ENCODE peak calls at places on chromosome 19, in nine cellular contexts. One of them, this sample, is unnamed.

GRCh38 chr19:38032951-38033350 is 125.9 kb downstream of the SIPA1L3 start:
- DNase-seq in fibroblast of villous mesenchyme: peak
- DNase-seq in AG04450: no peak
- DNase-seq in Peyer's patch: no peak
- DNase-seq in AG09309: no peak
- DNase-seq in left ventricle myocardium inferior: no peak
- DNase-seq in cardiac fibroblast: peak
- DNase-seq in A549: no peak
- DNase-seq in stomach: no peak
- DNase-seq in this sample: no peak

GRCh38 chr19:21221653-21222052 is 79.8 kb downstream of the ZNF431 start:
- DNase-seq in fibroblast of villous mesenchyme: no peak
- DNase-seq in AG04450: no peak
- DNase-seq in Peyer's patch: no peak
- DNase-seq in AG09309: no peak
- DNase-seq in left ventricle myocardium inferior: no peak
- DNase-seq in cardiac fibroblast: peak
- DNase-seq in A549: no peak
- DNase-seq in stomach: no peak
- DNase-seq in this sample: no peak

GRCh38 chr19:8505680-8506401 is 3.4 kb upstream of the PRAM1 start:
- DNase-seq in fibroblast of villous mesenchyme: peak
- DNase-seq in AG04450: peak
- DNase-seq in Peyer's patch: peak
- DNase-seq in AG09309: no peak
- DNase-seq in left ventricle myocardium inferior: peak
- DNase-seq in cardiac fibroblast: peak
- DNase-seq in A549: peak
- DNase-seq in stomach: peak
- DNase-seq in this sample: no peak

GRCh38 chr19:38033658-38034150 is 126.7 kb downstream of the SIPA1L3 start:
- DNase-seq in fibroblast of villous mesenchyme: no peak
- DNase-seq in AG04450: no peak
- DNase-seq in Peyer's patch: peak
- DNase-seq in AG09309: no peak
- DNase-seq in left ventricle myocardium inferior: no peak
- DNase-seq in cardiac fibroblast: peak
- DNase-seq in A549: no peak
- DNase-seq in stomach: no peak
- DNase-seq in this sample: no peak

GRCh38 chr19:43380771-43381386 is 27.4 kb downstream of the CD177 start:
- DNase-seq in fibroblast of villous mesenchyme: no peak
- DNase-seq in AG04450: no peak
- DNase-seq in Peyer's patch: no peak
- DNase-seq in AG09309: no peak
- DNase-seq in left ventricle myocardium inferior: no peak
- DNase-seq in cardiac fibroblast: no peak
- DNase-seq in A549: no peak
- DNase-seq in stomach: peak
- DNase-seq in this sample: no peak

GRCh38 chr19:1154731-1155351 is 19.2 kb downstream of the SBNO2 start:
- DNase-seq in fibroblast of villous mesenchyme: peak
- DNase-seq in AG04450: peak
- DNase-seq in Peyer's patch: peak
- DNase-seq in AG09309: peak
- DNase-seq in left ventricle myocardium inferior: peak
- DNase-seq in cardiac fibroblast: peak
- DNase-seq in A549: peak
- DNase-seq in stomach: peak
- DNase-seq in this sample: peak

GRCh38 chr19:4814625-4815425 is 16.7 kb downstream of the TICAM1 start:
- DNase-seq in fibroblast of villous mesenchyme: peak
- DNase-seq in AG04450: peak
- DNase-seq in Peyer's patch: no peak
- DNase-seq in AG09309: peak
- DNase-seq in left ventricle myocardium inferior: no peak
- DNase-seq in cardiac fibroblast: peak
- DNase-seq in A549: no peak
- DNase-seq in stomach: no peak
- DNase-seq in this sample: peak

GRCh38 chr19:47495478-47496372 is 11.7 kb upstream of the KPTN start:
- DNase-seq in fibroblast of villous mesenchyme: no peak
- DNase-seq in AG04450: no peak
- DNase-seq in Peyer's patch: no peak
- DNase-seq in AG09309: no peak
- DNase-seq in left ventricle myocardium inferior: no peak
- DNase-seq in cardiac fibroblast: no peak
- DNase-seq in A549: no peak
- DNase-seq in stomach: no peak
- DNase-seq in this sample: no peak

GRCh38 chr19:51783373-51783772 is 11.6 kb upstream of the FPR3 start:
- DNase-seq in fibroblast of villous mesenchyme: peak
- DNase-seq in AG04450: no peak
- DNase-seq in Peyer's patch: no peak
- DNase-seq in AG09309: no peak
- DNase-seq in left ventricle myocardium inferior: no peak
- DNase-seq in cardiac fibroblast: peak
- DNase-seq in A549: no peak
- DNase-seq in stomach: no peak
- DNase-seq in this sample: no peak

GRCh38 chr19:46860846-46861690 is at the start of gene ARHGAP35:
- DNase-seq in fibroblast of villous mesenchyme: no peak
- DNase-seq in AG04450: no peak
- DNase-seq in Peyer's patch: no peak
- DNase-seq in AG09309: no peak
- DNase-seq in left ventricle myocardium inferior: no peak
- DNase-seq in cardiac fibroblast: peak
- DNase-seq in A549: peak
- DNase-seq in stomach: no peak
- DNase-seq in this sample: peak

GRCh38 chr19:41552558-41552957 is 23.4 kb upstream of the CEACAM21 start:
- DNase-seq in fibroblast of villous mesenchyme: no peak
- DNase-seq in AG04450: no peak
- DNase-seq in Peyer's patch: peak
- DNase-seq in AG09309: no peak
- DNase-seq in left ventricle myocardium inferior: no peak
- DNase-seq in cardiac fibroblast: no peak
- DNase-seq in A549: no peak
- DNase-seq in stomach: no peak
- DNase-seq in this sample: no peak

GRCh38 chr19:58380736-58381459 is at the start of gene ZNF837:
- DNase-seq in fibroblast of villous mesenchyme: peak
- DNase-seq in AG04450: peak
- DNase-seq in Peyer's patch: peak
- DNase-seq in AG09309: peak
- DNase-seq in left ventricle myocardium inferior: peak
- DNase-seq in cardiac fibroblast: peak
- DNase-seq in A549: peak
- DNase-seq in stomach: peak
- DNase-seq in this sample: peak
- TF ChIP-seq CTCF in fibroblast of villous mesenchyme: no peak
- TF ChIP-seq CTCF in AG04450: no peak
- TF ChIP-seq CTCF in Peyer's patch: no peak
- TF ChIP-seq CTCF in AG09309: no peak
- TF ChIP-seq CTCF in left ventricle myocardium inferior: peak
- TF ChIP-seq CTCF in cardiac fibroblast: no peak
- TF ChIP-seq CTCF in A549: no peak
- TF ChIP-seq CTCF in stomach: no peak
- TF ChIP-seq CTCF in this sample: no peak

GRCh38 chr19:23440207-23440606 is 44.9 kb upstream of the ZNF91 start:
- DNase-seq in fibroblast of villous mesenchyme: no peak
- DNase-seq in AG04450: no peak
- DNase-seq in Peyer's patch: no peak
- DNase-seq in AG09309: no peak
- DNase-seq in left ventricle myocardium inferior: no peak
- DNase-seq in cardiac fibroblast: no peak
- DNase-seq in A549: peak
- DNase-seq in stomach: no peak
- DNase-seq in this sample: no peak
- TF ChIP-seq CTCF in fibroblast of villous mesenchyme: no peak
- TF ChIP-seq CTCF in AG04450: peak
- TF ChIP-seq CTCF in Peyer's patch: no peak
- TF ChIP-seq CTCF in AG09309: peak
- TF ChIP-seq CTCF in left ventricle myocardium inferior: no peak
- TF ChIP-seq CTCF in cardiac fibroblast: peak
- TF ChIP-seq CTCF in A549: no peak
- TF ChIP-seq CTCF in stomach: no peak
- TF ChIP-seq CTCF in this sample: no peak

GRCh38 chr19:33438987-33439781 is 65.7 kb downstream of the CEBPG start:
- DNase-seq in fibroblast of villous mesenchyme: no peak
- DNase-seq in AG04450: no peak
- DNase-seq in Peyer's patch: no peak
- DNase-seq in AG09309: no peak
- DNase-seq in left ventricle myocardium inferior: peak
- DNase-seq in cardiac fibroblast: no peak
- DNase-seq in A549: no peak
- DNase-seq in stomach: no peak
- DNase-seq in this sample: no peak

GRCh38 chr19:33438016-33438671 is 64.6 kb downstream of the CEBPG start:
- DNase-seq in fibroblast of villous mesenchyme: no peak
- DNase-seq in AG04450: no peak
- DNase-seq in Peyer's patch: no peak
- DNase-seq in AG09309: no peak
- DNase-seq in left ventricle myocardium inferior: peak
- DNase-seq in cardiac fibroblast: no peak
- DNase-seq in A549: peak
- DNase-seq in stomach: no peak
- DNase-seq in this sample: no peak

GRCh38 chr19:33435706-33436359 is 62.3 kb downstream of the CEBPG start:
- DNase-seq in fibroblast of villous mesenchyme: no peak
- DNase-seq in AG04450: no peak
- DNase-seq in Peyer's patch: no peak
- DNase-seq in AG09309: no peak
- DNase-seq in left ventricle myocardium inferior: no peak
- DNase-seq in cardiac fibroblast: no peak
- DNase-seq in A549: no peak
- DNase-seq in stomach: no peak
- DNase-seq in this sample: no peak

GRCh38 chr19:33436360-33437345 is 63.1 kb downstream of the CEBPG start:
- DNase-seq in fibroblast of villous mesenchyme: no peak
- DNase-seq in AG04450: no peak
- DNase-seq in Peyer's patch: no peak
- DNase-seq in AG09309: no peak
- DNase-seq in left ventricle myocardium inferior: peak
- DNase-seq in cardiac fibroblast: no peak
- DNase-seq in A549: no peak
- DNase-seq in stomach: no peak
- DNase-seq in this sample: no peak

DNA sequence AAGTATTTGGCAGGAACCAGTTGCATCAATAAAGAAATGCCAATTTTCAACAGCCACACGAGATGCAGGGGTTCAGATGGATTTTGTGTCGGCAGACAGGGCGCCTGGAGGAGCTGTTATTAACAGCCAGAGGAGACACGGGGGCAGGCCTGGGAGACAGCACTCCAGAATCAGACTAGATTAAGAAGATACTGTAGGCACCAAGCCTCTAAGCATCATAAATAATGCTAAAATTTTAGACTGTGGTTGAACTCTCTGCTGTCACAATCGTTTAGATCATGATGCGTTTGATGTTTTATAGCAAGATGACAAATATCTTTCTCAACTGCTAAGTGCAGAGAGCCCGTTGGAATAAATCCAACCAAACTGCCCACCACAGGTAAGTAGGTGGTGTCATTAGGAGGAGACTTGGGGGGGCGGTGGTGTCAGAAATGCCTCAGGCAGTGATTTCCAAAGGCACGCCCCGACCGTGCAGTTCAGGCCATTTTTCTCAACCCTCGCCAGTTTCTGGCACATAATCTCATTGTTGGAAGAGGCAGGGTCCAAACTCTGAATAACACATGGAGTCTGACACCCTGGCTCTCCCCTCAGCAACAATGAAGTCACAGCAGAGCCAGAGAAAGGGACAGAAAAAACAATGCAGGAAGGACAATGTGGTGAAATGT is 64.0 kb downstream of the CEBPG start:
- DNase-seq in fibroblast of villous mesenchyme: no peak
- DNase-seq in AG04450: no peak
- DNase-seq in Peyer's patch: no peak
- DNase-seq in AG09309: no peak
- DNase-seq in left ventricle myocardium inferior: peak
- DNase-seq in cardiac fibroblast: no peak
- DNase-seq in A549: no peak
- DNase-seq in stomach: no peak
- DNase-seq in this sample: no peak
- TF ChIP-seq CTCF in fibroblast of villous mesenchyme: no peak
- TF ChIP-seq CTCF in AG04450: no peak
- TF ChIP-seq CTCF in Peyer's patch: no peak
- TF ChIP-seq CTCF in AG09309: no peak
- TF ChIP-seq CTCF in left ventricle myocardium inferior: no peak
- TF ChIP-seq CTCF in cardiac fibroblast: no peak
- TF ChIP-seq CTCF in A549: no peak
- TF ChIP-seq CTCF in stomach: no peak
- TF ChIP-seq CTCF in this sample: no peak

GRCh38 chr19:50332264-50333038 is 3.3 kb upstream of the KCNC3 start:
- DNase-seq in fibroblast of villous mesenchyme: no peak
- DNase-seq in AG04450: no peak
- DNase-seq in Peyer's patch: no peak
- DNase-seq in AG09309: no peak
- DNase-seq in left ventricle myocardium inferior: no peak
- DNase-seq in cardiac fibroblast: no peak
- DNase-seq in A549: no peak
- DNase-seq in stomach: no peak
- DNase-seq in this sample: no peak

GRCh38 chr19:50333235-50333736 is 4.1 kb upstream of the KCNC3 start:
- DNase-seq in fibroblast of villous mesenchyme: peak
- DNase-seq in AG04450: peak
- DNase-seq in Peyer's patch: peak
- DNase-seq in AG09309: peak
- DNase-seq in left ventricle myocardium inferior: peak
- DNase-seq in cardiac fibroblast: peak
- DNase-seq in A549: peak
- DNase-seq in stomach: peak
- DNase-seq in this sample: peak

GRCh38 chr19:50334741-50335421 is 5.7 kb upstream of the KCNC3 start:
- DNase-seq in fibroblast of villous mesenchyme: no peak
- DNase-seq in AG04450: no peak
- DNase-seq in Peyer's patch: no peak
- DNase-seq in AG09309: no peak
- DNase-seq in left ventricle myocardium inferior: no peak
- DNase-seq in cardiac fibroblast: no peak
- DNase-seq in A549: no peak
- DNase-seq in stomach: no peak
- DNase-seq in this sample: no peak

GRCh38 chr19:50332014-50332263 is 2.8 kb upstream of the KCNC3 start:
- DNase-seq in fibroblast of villous mesenchyme: no peak
- DNase-seq in AG04450: no peak
- DNase-seq in Peyer's patch: no peak
- DNase-seq in AG09309: no peak
- DNase-seq in left ventricle myocardium inferior: no peak
- DNase-seq in cardiac fibroblast: no peak
- DNase-seq in A549: no peak
- DNase-seq in stomach: no peak
- DNase-seq in this sample: no peak

GRCh38 chr19:50333737-50334617 is 4.8 kb upstream of the KCNC3 start:
- DNase-seq in fibroblast of villous mesenchyme: no peak
- DNase-seq in AG04450: peak
- DNase-seq in Peyer's patch: peak
- DNase-seq in AG09309: no peak
- DNase-seq in left ventricle myocardium inferior: peak
- DNase-seq in cardiac fibroblast: no peak
- DNase-seq in A549: peak
- DNase-seq in stomach: peak
- DNase-seq in this sample: no peak
- TF ChIP-seq CTCF in fibroblast of villous mesenchyme: no peak
- TF ChIP-seq CTCF in AG04450: no peak
- TF ChIP-seq CTCF in Peyer's patch: no peak
- TF ChIP-seq CTCF in AG09309: no peak
- TF ChIP-seq CTCF in left ventricle myocardium inferior: no peak
- TF ChIP-seq CTCF in cardiac fibroblast: no peak
- TF ChIP-seq CTCF in A549: no peak
- TF ChIP-seq CTCF in stomach: no peak
- TF ChIP-seq CTCF in this sample: no peak

This sample was measured in AG09319.